ENCODE peak calls at places on chromosomes 3 and 15, in four cellular contexts. W, L, E and H are unnamed samples.

GRCh38 chr3:140816804-140817203 is 124.8 kb upstream of the SLC25A36 start:
- DNase-seq in W (no peak), L (no peak), E (no peak), H (no peak)

GRCh38 chr3:197847866-197848401 is 56.9 kb downstream of the LRCH3 start:
- DNase-seq in W (no peak), L (peak; percentile 49), E (no peak), H (no peak)

GRCh38 chr3:81295906-81296305 is 465.5 kb downstream of the GBE1 start:
- DNase-seq in W (no peak), L (no peak), E (no peak), H (no peak)

GRCh38 chr3:85516146-85516545 is 557.4 kb downstream of the CADM2 start:
- DNase-seq in W (no peak), L (no peak), E (no peak), H (no peak)

GRCh38 chr15:81007428-81008064 is 6.8 kb downstream of the TLNRD1 start:
- DNase-seq in W (no peak), L (no peak), E (no peak), H (no peak)

GRCh38 chr15:79948095-79948695 is 22.8 kb downstream of the BCL2A1 start:
- DNase-seq in W (no peak), L (no peak), E (no peak), H (no peak)

GRCh38 chr15:86629957-86630356 is 550.3 kb downstream of the AGBL1 start:
- DNase-seq in W (no peak), L (no peak), E (no peak), H (no peak)

GRCh38 chr15:92907229-92907628 is 7.1 kb downstream of the CHD2 start:
- DNase-seq in W (no peak), L (no peak), E (no peak), H (no peak)

GRCh38 chr3:177060492-177060891 is 136.8 kb downstream of the TBL1XR1 start:
- DNase-seq in W (no peak), L (peak; percentile 15), E (no peak), H (no peak)

GRCh38 chr15:43056696-43057095 is 49.1 kb downstream of the UBR1 start:
- DNase-seq in W (no peak), L (no peak), E (no peak), H (no peak)

GRCh38 chr3:105647047-105647446 is 221.8 kb downstream of the CBLB start:
- DNase-seq in W (no peak), L (no peak), E (no peak), H (no peak)

GRCh38 chr3:169644750-169645149 is 18.8 kb downstream of the MECOM start:
- DNase-seq in W (no peak), L (no peak), E (no peak), H (no peak)

GRCh38 chr3:48624767-48625166 is 3.2 kb upstream of the TMEM89 start:
- DNase-seq in W (no peak), L (no peak), E (no peak), H (no peak)

GRCh38 chr3:87761341-87761740 is 297.5 kb downstream of the CGGBP1 start:
- DNase-seq in W (no peak), L (no peak), E (no peak), H (no peak)

GRCh38 chr15:76328962-76329361 is 7.6 kb upstream of the ISL2 start:
- DNase-seq in W (no peak), L (no peak), E (no peak), H (no peak)

GRCh38 chr3:186307594-186307993 is 54.4 kb downstream of the DGKG start:
- DNase-seq in W (no peak), L (no peak), E (no peak), H (no peak)

GRCh38 chr3:36988336-36988735 is 4.6 kb downstream of the EPM2AIP1 start:
- DNase-seq in W (no peak), L (peak; percentile 25), E (no peak), H (no peak)

GRCh38 chr15:68820589-68821189 is at the start of gene ANP32A:
- DNase-seq in W (peak; percentile 96), L (peak; percentile 96), E (peak; percentile 99), H (peak; percentile 97)

GRCh38 chr3:116947809-116948208 is 238.2 kb downstream of the TUSC7 start:
- DNase-seq in W (no peak), L (no peak), E (no peak), H (no peak)

GRCh38 chr3:118587037-118587741 is 447.5 kb downstream of the IGSF11 start:
- DNase-seq in W (no peak), L (no peak), E (no peak), H (no peak)

GRCh38 chr15:55916666-55917409 is 76.6 kb downstream of the NEDD4 start:
- DNase-seq in W (no peak), L (no peak), E (no peak), H (no peak)
- H3K4me3 ChIP-seq in W (no peak overlapping the region), L (no peak overlapping the region), E (no peak overlapping the region), H (no peak overlapping the region)

DNA sequence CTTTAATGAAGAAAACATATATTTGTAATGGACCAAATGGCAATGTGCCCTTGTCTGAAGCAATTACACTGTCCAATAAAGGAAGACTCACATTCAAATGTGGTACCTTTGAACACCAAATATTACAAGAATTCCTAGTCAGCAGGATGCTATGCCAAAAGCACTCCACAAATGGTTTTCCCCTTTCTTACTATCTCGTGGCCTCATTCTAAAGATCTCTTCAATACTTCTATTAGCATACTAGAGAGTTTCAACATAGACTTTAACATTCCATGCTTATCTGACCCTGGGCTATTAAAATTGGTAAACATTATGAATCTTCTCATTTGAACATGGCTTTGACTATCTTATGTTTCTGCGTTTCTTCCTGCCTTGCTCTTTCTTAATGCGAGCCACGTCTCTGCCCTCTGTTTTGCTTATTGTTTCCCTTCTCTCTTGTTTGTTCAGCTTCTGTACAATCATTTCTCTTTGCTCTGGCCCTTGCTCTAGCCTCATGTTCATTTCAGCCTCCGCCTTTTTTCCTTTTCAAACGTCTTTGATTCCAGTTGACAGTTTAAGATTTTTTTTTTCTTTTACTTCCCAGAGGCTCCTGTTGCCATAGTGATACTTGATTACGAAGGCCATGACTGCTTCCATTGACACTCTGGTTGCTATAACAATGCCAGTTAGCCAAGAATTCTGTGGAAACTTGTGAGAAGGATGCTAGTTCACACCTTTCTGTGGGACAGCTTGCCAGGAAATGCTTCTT is 49.5 kb upstream of the SLC9A9 start:
- DNase-seq in W (no peak), L (no peak), E (no peak), H (no peak)
- H3K27ac ChIP-seq in W (no peak overlapping the region), L (no peak overlapping the region), E (no peak overlapping the region), H (peak overlapping the region; percentile 53)

DNA sequence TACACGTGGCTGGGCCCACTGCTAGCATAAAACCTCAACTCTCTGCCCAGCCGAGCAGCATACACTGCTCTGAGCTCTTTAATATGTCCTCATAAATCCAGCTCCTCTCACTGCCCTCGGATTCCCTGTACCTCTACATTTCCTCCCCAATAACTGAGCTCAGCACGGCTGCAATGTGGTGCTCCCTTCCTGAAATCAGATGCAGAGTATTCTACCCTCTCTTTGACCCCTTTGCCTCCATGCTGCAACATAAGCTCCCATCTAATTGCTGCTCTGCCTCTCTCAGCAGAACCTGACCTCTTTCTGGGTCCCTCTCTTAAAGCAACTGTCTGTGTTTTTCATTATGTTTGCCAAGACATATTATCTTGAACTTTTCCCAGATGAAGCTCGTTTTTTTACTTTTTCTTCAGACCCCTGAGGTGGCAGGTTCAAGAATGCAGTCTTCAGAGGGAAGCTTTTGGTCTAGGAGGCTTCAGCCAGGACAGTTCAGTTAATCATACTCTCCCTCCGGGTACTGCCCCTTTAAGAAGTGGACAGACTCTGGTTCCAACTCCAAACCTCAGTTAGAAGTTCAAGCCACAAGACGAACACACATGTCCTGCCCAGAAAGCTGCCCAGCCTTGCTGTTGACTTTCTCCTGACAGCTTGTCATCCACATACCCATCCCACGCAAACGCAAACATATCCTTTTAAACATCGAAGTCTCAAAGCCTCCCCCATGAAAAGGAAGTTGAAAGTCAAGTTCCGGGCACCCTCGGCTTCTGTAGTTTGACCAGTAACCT is 81.1 kb upstream of the NEO1 start:
- DNase-seq in W (no peak), L (no peak), E (no peak), H (no peak)
- H3K4me3 ChIP-seq in W (peak overlapping the region; percentile 20), L (no peak overlapping the region), E (peak overlapping the region; percentile 30), H (no peak overlapping the region)

DNA sequence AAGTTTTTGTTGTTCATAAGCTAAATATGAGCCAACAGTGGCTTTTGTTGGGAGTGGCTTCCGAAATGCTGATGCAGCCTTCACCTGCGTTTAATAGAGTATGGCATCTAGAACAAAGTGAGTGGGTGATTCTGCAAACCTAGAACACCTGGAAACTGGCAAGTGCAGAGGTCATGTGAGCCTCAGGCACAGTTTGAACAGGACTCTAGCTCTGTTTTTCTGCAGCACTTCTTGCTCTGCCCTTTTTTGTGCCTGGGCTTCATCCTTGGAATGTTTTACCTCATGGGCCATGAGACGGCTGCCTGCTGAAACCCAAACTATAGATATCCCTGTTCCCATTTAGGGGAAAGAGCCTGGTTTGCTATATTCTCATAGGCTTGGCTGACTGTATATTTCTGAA is 73.5 kb downstream of the LPP start:
- DNase-seq in W (no peak), L (no peak), E (no peak), H (no peak)
- H3K27ac ChIP-seq in W (peak overlapping the region; percentile 37), L (no peak overlapping the region), E (no peak overlapping the region), H (no peak overlapping the region)

GRCh38 chr3:187739561-187740445 is 5.5 kb downstream of the BCL6 start:
- DNase-seq in W (peak; percentile 96), L (peak; percentile 80), E (peak; percentile 95), H (no peak)

GRCh38 chr3:187742351-187743171 is 2.7 kb downstream of the BCL6 start:
- DNase-seq in W (peak; percentile 81), L (peak; percentile 34), E (no peak), H (no peak)

GRCh38 chr3:187741403-187742350 is 3.6 kb downstream of the BCL6 start:
- DNase-seq in W (peak; percentile 78), L (peak; percentile 73), E (peak; percentile 85), H (peak; percentile 73)

GRCh38 chr3:187739125-187739560 is 6.1 kb downstream of the BCL6 start:
- DNase-seq in W (no peak), L (peak; percentile 46), E (peak; percentile 77), H (no peak)

GRCh38 chr3:187740446-187741399 is 4.5 kb downstream of the BCL6 start:
- DNase-seq in W (peak; percentile 82), L (peak; percentile 69), E (peak; percentile 87), H (peak; percentile 53)
- H3K4me3 ChIP-seq in W (peak overlapping the region; percentile 63), L (peak overlapping the region; percentile 97), E (peak overlapping the region; percentile 88), H (peak overlapping the region; percentile 78)